ENCODE peak calls at places on chromosomes 11 and 22, in four cellular contexts. C, E, B and Q are unnamed samples.

GRCh38 chr11:43947003-43947500 is 4.6 kb downstream of the C11orf96 start:
- DNase-seq in C (no peak), E (no peak), B (peak), Q (peak)

GRCh38 chr11:122951231-122951630 is 30.4 kb downstream of the BSX start:
- DNase-seq in C (no peak), E (no peak), B (no peak), Q (no peak)

GRCh38 chr22:22548910-22549309 is 10.2 kb downstream of the PRAME start:
- DNase-seq in C (no peak), E (no peak), B (no peak), Q (no peak)

GRCh38 chr11:119134389-119134978 is 13.1 kb downstream of the HINFP start:
- DNase-seq in C (no peak), E (no peak), B (no peak), Q (no peak)

GRCh38 chr22:24325105-24325757 is 54.6 kb downstream of the SPECC1L start:
- DNase-seq in C (peak), E (no peak), B (peak), Q (peak)

GRCh38 chr11:87662287-87662686 is 513.0 kb downstream of the RAB38 start:
- DNase-seq in C (no peak), E (no peak), B (no peak), Q (no peak)

GRCh38 chr11:32118025-32118974 is 27.4 kb downstream of the RCN1 start:
- DNase-seq in C (peak), E (no peak), B (no peak), Q (peak)

GRCh38 chr11:47443028-47443700 is 5.8 kb downstream of the RAPSN start:
- DNase-seq in C (no peak), E (no peak), B (no peak), Q (no peak)

GRCh38 chr22:50190182-50190951 is 4.7 kb downstream of the TRABD start:
- DNase-seq in C (peak), E (peak), B (peak), Q (peak)
- TF ChIP-seq CTCF in C (peak), E (peak), B (peak), Q (peak)

GRCh38 chr11:78742430-78742829 is 167.8 kb upstream of the NARS2 start:
- DNase-seq in C (no peak), E (peak), B (no peak), Q (no peak)
- TF ChIP-seq CTCF in C (no peak), E (no peak), B (no peak), Q (no peak)

GRCh38 chr11:110720646-110721283 is 8.5 kb upstream of the ARHGAP20 start:
- DNase-seq in C (no peak), E (no peak), B (no peak), Q (no peak)

GRCh38 chr11:110728476-110728875 is 16.2 kb upstream of the ARHGAP20 start:
- DNase-seq in C (no peak), E (no peak), B (no peak), Q (no peak)

GRCh38 chr11:110728883-110729282 is 16.6 kb upstream of the ARHGAP20 start:
- DNase-seq in C (no peak), E (no peak), B (no peak), Q (no peak)

GRCh38 chr11:110724358-110724757 is 12.1 kb upstream of the ARHGAP20 start:
- DNase-seq in C (no peak), E (no peak), B (no peak), Q (no peak)
- TF ChIP-seq CTCF in C (no peak), E (no peak), B (no peak), Q (no peak)

DNA sequence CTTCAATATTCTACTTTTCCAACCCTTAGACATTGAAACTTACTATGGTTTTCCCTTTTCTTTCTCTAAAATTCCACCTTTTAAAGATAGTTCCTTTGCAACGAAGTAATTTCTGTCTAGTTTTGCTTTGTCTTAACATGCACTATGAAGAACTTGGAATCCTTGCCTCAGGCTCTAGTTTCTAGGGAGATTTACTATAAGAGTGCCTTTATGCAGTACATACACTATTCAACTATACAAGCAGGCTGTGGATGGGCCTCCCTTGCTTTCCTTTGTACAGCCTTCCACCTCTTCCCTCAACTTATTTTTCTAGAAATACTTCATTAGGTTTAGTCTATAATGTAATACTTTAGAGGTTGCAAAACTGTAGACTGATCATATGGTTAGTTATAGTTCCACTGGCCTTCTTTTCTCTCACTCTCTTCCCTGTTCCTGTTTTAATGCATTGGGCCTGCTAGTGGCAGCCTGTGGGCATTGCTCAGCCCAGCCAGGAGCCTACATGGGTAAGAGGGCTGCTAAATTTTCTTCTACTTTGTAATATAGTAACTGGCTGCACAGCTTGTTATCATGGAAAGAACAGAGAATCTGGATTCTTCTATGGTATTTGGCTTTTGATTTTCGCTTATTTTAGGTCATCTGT is 100.2 kb downstream of the C11orf87 start:
- DNase-seq in C (no peak), E (no peak), B (no peak), Q (no peak)
- TF ChIP-seq CTCF in C (no peak), E (no peak), B (no peak), Q (no peak)

GRCh38 chr11:121321614-121322243 is 29.2 kb downstream of the SC5D start:
- DNase-seq in C (no peak), E (no peak), B (peak), Q (peak)
- TF ChIP-seq CTCF in C (peak), E (peak), B (peak), Q (peak)